ENCODE peak calls at places on chromosomes 4 and X, in six cellular contexts. C, Z, X, F, N and R are unnamed samples. For H3K36me3, the result is how much of the 10 kb centered on the place peaks cover.

GRCh38 chr4:39030726-39031125 is 1.5 kb downstream of the TMEM156 start:
- DNase-seq in F (no peak), Z (no peak), N (no peak), C (no peak), X (no peak), R (no peak)

GRCh38 chr4:85061974-85062373 is 95.5 kb upstream of the WDFY3 start:
- DNase-seq in Z (no peak), X (no peak), N (no peak), C (no peak), F (no peak), R (no peak)

GRCh38 chr4:147768113-147768512 is 36.2 kb downstream of the ARHGAP10 start:
- DNase-seq in F (no peak), X (no peak), Z (no peak), N (no peak), C (no peak), R (no peak)

GRCh38 chrX:29634516-29634915 is 580.8 kb upstream of the MAGEB2 start:
- DNase-seq in F (no peak), C (no peak), N (no peak), X (no peak), Z (no peak), R (no peak)

GRCh38 chr4:1981251-1982055 is 27.3 kb downstream of the NELFA start:
- DNase-seq in N (no peak), X (peak), Z (no peak), F (peak), C (no peak), R (no peak)

GRCh38 chrX:84339507-84340364 is 151.7 kb upstream of the RPS6KA6 start:
- DNase-seq in C (no peak), Z (no peak), X (no peak), N (no peak), F (peak), R (no peak)

GRCh38 chr4:105605493-105605892 is 53.1 kb downstream of the ARHGEF38 start:
- DNase-seq in C (no peak), F (no peak), Z (no peak), N (peak), X (no peak), R (no peak)

GRCh38 chrX:13688772-13689518 is at the start of gene RAB9A:
- DNase-seq in N (no peak), Z (peak), X (peak), C (no peak), F (peak), R (no peak)

GRCh38 chr4:98485816-98486355 is 172.5 kb downstream of the TSPAN5 start:
- DNase-seq in C (no peak), X (no peak), N (no peak), F (no peak), Z (no peak), R (no peak)

GRCh38 chrX:39513836-39514235 is 583.9 kb downstream of the BCOR start:
- DNase-seq in X (no peak), Z (no peak), F (no peak), N (no peak), C (no peak), R (no peak)

GRCh38 chrX:45743906-45744625 is 543.4 kb upstream of the DIPK2B start:
- DNase-seq in Z (no peak), F (no peak), C (no peak), N (no peak), X (no peak), R (no peak)

GRCh38 chrX:109472939-109473713 is 8.8 kb downstream of the GUCY2F start:
- DNase-seq in X (no peak), F (peak), N (peak), Z (no peak), C (no peak), R (no peak)

GRCh38 chr4:178856139-178856800 is 1414.0 kb upstream of the AGA start:
- DNase-seq in C (no peak), N (no peak), Z (no peak), X (no peak), F (no peak), R (no peak)

GRCh38 chrX:134764202-134764785 is 106.0 kb upstream of the PLAC1 start:
- DNase-seq in N (no peak), X (no peak), Z (no peak), F (no peak), C (no peak), R (no peak)

GRCh38 chr4:148770377-148770776 is 328.2 kb upstream of the NR3C2 start:
- DNase-seq in C (no peak), X (no peak), Z (no peak), F (no peak), N (no peak), R (no peak)

GRCh38 chr4:47442980-47443379 is 20.5 kb downstream of the COMMD8 start:
- DNase-seq in X (no peak), N (no peak), Z (no peak), C (no peak), F (no peak), R (no peak)

GRCh38 chr4:1495416-1496115 is 89.3 kb upstream of the NKX1-1 start:
- DNase-seq in N (no peak), C (no peak), F (no peak), X (peak), Z (peak), R (no peak)

GRCh38 chrX:121356850-121357171 is 309.4 kb downstream of the GLUD2 start:
- DNase-seq in C (no peak), Z (no peak), N (no peak), X (no peak), F (no peak), R (no peak)

GRCh38 chrX:104641176-104641575 is 75.2 kb downstream of the IL1RAPL2 start:
- DNase-seq in F (no peak), X (no peak), Z (no peak), N (no peak), C (no peak), R (no peak)

GRCh38 chr4:112060212-112060611 is 85.0 kb upstream of the FAM241A start:
- DNase-seq in Z (no peak), F (peak), C (no peak), X (no peak), N (no peak), R (no peak)
- TF ChIP-seq CTCF in Z (no peak), F (peak), C (peak), X (no peak), N (peak), R (peak)

DNA sequence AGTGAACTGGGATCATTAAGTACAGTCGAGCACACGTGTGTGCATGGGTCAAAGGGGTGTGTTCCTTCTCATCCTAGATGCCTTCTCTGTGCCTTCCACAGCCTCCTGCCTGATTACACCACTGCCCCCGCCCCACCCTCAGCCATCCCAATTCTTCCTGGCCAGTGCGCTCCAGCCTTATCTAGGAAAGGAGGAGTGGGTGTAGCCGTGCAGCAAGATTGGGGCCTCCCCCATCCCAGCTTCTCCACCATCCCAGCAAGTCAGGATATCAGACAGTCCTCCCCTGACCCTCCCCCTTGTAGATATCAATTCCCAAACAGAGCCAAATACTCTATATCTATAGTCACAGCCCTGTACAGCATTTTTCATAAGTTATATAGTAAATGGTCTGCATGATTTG is 22.3 kb downstream of the SLC34A2 start:
- DNase-seq in X (no peak), Z (no peak), F (no peak), N (no peak), C (no peak), R (no peak)
- H3K36me3 ChIP-seq in X (under half), Z (under half), F (under half), N (under half), C (under half), R (under half)

DNA sequence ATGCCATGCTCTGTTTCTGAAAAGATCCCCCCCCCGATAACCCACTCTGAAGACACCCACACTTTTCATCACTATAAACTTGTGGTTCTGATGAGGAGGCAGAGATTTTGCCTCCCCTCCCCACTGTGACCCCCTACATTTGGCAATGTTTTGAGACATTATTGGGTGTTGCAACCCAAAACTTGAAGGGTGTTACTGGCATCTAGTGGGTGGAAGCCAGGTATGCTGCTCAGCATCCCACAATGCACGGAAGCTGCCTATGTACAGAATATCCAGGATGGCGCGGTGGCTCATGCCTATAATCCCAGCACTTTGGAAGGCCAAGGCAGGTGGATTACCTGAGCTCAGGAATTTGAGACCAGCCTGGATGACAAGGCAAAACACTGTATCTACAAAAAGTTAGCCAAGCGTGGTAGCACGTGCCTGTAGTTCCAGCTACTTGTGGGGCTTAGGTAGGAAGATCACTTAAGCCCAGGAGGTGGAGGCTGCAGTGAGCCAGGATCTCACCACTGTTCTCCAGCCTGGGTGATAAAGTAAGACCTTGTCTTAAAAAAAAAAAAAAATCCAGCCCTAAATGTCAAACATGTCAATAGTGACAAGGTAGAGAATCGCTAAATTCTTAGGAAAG is 87.3 kb downstream of the SCD5 start:
- DNase-seq in Z (no peak), X (no peak), F (no peak), N (no peak), C (no peak), R (no peak)
- TF ChIP-seq CTCF in Z (no peak), X (no peak), F (no peak), N (no peak), C (peak), R (no peak)

DNA sequence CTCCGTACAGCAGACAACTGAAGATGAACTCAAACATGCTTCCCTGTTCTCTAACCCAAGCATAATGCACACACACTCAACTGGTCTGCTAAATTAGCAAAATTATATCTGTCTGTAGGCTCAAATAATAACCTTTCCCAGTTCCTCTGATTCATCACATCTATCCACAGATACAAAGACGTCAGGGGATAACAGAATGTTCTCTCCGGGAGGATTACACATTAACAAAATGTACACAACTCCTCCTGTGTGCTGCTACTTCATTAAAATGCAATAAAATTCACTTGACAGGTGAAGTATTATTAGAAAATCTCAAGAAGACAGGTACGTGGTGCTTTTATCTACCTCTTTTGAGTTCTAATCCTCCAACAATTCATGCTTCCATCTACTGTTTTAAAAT is 57.4 kb downstream of the FAT1 start:
- DNase-seq in C (no peak), N (peak), F (no peak), X (no peak), Z (no peak), R (no peak)
- H3K36me3 ChIP-seq in C (under half), N (under half), F (under half), X (under half), Z (under half), R (under half)